ENCODE peak calls at places on chromosome 15, in nine cellular contexts. T, J, A, O, Q, P, D, G and V are unnamed samples.
A peak's percentile ranks its signal among the peaks of the same experiment; 100 is the strongest.

GRCh38 chr15:43903864-43904290 is 77.1 kb downstream of the WDR76 start:
- DNase-seq in T (peak; percentile 86), J (peak; percentile 40), A (peak; percentile 33), O (peak; percentile 65), Q (peak; percentile 67), P (peak; percentile 25), D (peak; percentile 47), G (peak; percentile 61), V (no peak)

GRCh38 chr15:32659340-32659831 is 17.9 kb downstream of the SCG5 start:
- DNase-seq in T (no peak), J (no peak), A (no peak), O (peak; percentile 78), Q (peak; percentile 78), P (no peak), D (peak; percentile 51), G (peak; percentile 87), V (peak; percentile 69)

GRCh38 chr15:49423021-49423420 is at the start of gene FGF7:
- DNase-seq in T (peak; percentile 14), J (no peak), A (no peak), O (peak; percentile 91), Q (peak; percentile 94), P (no peak), D (no peak), G (peak; percentile 60), V (peak; percentile 76)

GRCh38 chr15:31379577-31379976 is 52.9 kb downstream of the KLF13 start:
- DNase-seq in T (no peak), J (no peak), A (no peak), O (no peak), Q (no peak), P (no peak), D (no peak), G (no peak), V (no peak)

GRCh38 chr15:29613951-29614382 is 208.3 kb downstream of the TJP1 start:
- DNase-seq in T (no peak), J (no peak), A (no peak), O (no peak), Q (no peak), P (no peak), D (no peak), G (no peak), V (no peak)

GRCh38 chr15:90295270-90295648 is 29.8 kb downstream of the NGRN start:
- DNase-seq in T (no peak), J (no peak), A (no peak), O (no peak), Q (no peak), P (no peak), D (no peak), G (no peak), V (no peak)

GRCh38 chr15:41919954-41920538 is 26.2 kb upstream of the SPTBN5 start:
- DNase-seq in T (no peak), J (peak; percentile 72), A (peak; percentile 85), O (peak; percentile 96), Q (peak; percentile 94), P (no peak), D (no peak), G (peak; percentile 94), V (no peak)

GRCh38 chr15:48084759-48085420 is 35.9 kb upstream of the SLC24A5 start:
- DNase-seq in T (peak; percentile 71), J (peak; percentile 59), A (no peak), O (peak; percentile 35), Q (peak; percentile 40), P (no peak), D (peak; percentile 8), G (peak; percentile 59), V (no peak)

GRCh38 chr15:56943398-56943797 is 25.0 kb downstream of the TCF12 start:
- DNase-seq in T (no peak), J (no peak), A (no peak), O (peak; percentile 38), Q (peak; percentile 44), P (no peak), D (no peak), G (no peak), V (peak; percentile 17)

GRCh38 chr15:80902298-80902801 is 87.3 kb downstream of the MESD start:
- DNase-seq in T (no peak), J (no peak), A (no peak), O (no peak), Q (no peak), P (no peak), D (no peak), G (no peak), V (no peak)

GRCh38 chr15:89499156-89499555 is 2.8 kb upstream of the RHCG start:
- DNase-seq in T (no peak), J (no peak), A (no peak), O (no peak), Q (no peak), P (no peak), D (no peak), G (no peak), V (no peak)

GRCh38 chr15:74202461-74203401 is at the start of gene STRA6:
- DNase-seq in T (peak; percentile 80), J (no peak), A (no peak), O (peak; percentile 71), Q (peak; percentile 44), P (no peak), D (no peak), G (peak; percentile 60), V (no peak)

GRCh38 chr15:57330619-57331018 is 45.7 kb upstream of the CGNL1 start:
- DNase-seq in T (no peak), J (no peak), A (no peak), O (no peak), Q (no peak), P (no peak), D (no peak), G (peak; percentile 35), V (no peak)

GRCh38 chr15:90184786-90185704 is 16.1 kb upstream of the SEMA4B start:
- DNase-seq in T (peak; percentile 71), J (no peak), A (peak; percentile 72), O (no peak), Q (no peak), P (peak; percentile 89), D (no peak), G (peak; percentile 32), V (no peak)

GRCh38 chr15:54840999-54841398 is 355.7 kb downstream of the RSL24D1 start:
- DNase-seq in T (peak; percentile 58), J (no peak), A (no peak), O (no peak), Q (no peak), P (no peak), D (no peak), G (no peak), V (no peak)
- TF ChIP-seq CTCF in T (no peak), J (no peak), A (no peak), O (no peak), Q (no peak), P (no peak), D (no peak), G (no peak), V (no peak)

GRCh38 chr15:67821784-67822451 is 3.4 kb upstream of the SKOR1 start:
- DNase-seq in T (no peak), J (no peak), A (no peak), O (no peak), Q (no peak), P (no peak), D (no peak), G (no peak), V (no peak)

GRCh38 chr15:67823371-67824156 is 1.7 kb upstream of the SKOR1 start:
- DNase-seq in T (no peak), J (no peak), A (no peak), O (no peak), Q (no peak), P (no peak), D (no peak), G (no peak), V (no peak)

GRCh38 chr15:67824157-67824899 is 981 bp upstream of the SKOR1 start:
- DNase-seq in T (no peak), J (no peak), A (no peak), O (no peak), Q (no peak), P (no peak), D (no peak), G (no peak), V (no peak)

GRCh38 chr15:67820992-67821783 is 4.1 kb upstream of the SKOR1 start:
- DNase-seq in T (peak; percentile 89), J (no peak), A (peak; percentile 43), O (peak; percentile 45), Q (peak; percentile 51), P (peak; percentile 69), D (no peak), G (peak; percentile 48), V (no peak)

DNA sequence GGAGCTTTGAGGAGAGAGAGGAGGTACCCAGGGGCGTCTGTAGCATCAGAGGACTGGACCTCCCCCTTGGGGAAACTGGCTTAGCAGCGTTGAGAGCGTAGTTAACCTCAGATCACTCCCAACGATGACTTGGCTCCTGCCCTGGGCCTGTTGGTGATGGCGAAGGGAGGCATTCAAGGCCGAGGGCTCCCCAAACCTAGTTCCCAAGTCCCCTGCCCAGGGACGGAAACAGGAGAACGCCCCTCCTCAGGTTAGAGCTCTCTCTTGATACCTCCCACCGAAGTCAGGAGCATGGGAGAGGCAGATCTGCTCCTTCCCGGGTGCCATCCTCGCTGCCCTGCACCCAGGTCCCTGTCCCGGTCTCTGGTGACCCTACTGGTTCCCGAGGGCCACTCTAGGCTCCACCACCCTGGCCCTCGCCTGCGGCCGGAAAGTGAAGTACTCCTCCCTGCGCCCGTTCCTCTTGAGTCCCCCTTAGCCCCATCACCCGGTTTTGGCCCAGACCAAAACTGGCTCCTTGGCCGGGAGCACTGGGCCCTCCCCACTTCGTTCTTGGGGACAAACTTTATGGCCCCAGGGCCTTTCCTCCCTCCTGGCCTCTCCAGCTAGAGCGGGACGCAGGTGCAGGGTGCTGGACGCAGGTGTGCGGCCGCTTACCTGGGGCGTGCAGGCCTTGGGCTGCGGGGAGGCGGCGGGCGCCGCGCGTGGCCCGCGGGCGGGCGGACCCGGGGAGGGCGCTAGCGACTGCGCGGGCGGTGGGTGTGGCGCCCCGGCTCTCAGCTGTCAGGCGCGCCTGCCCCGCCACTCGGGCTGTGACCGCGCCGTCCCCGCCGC is 2.6 kb upstream of the SKOR1 start:
- DNase-seq in T (no peak), J (no peak), A (no peak), O (no peak), Q (no peak), P (no peak), D (no peak), G (no peak), V (no peak)
- H3K4me3 ChIP-seq in T (no peak overlapping the region), J (no peak overlapping the region), A (no peak overlapping the region), O (no peak overlapping the region), Q (no peak overlapping the region), P (no peak overlapping the region), D (peak overlapping the region; percentile 36), G (no peak overlapping the region), V (no peak overlapping the region)

GRCh38 chr15:63837032-63837431 is 3.3 kb upstream of the HERC1 start:
- DNase-seq in T (no peak), J (no peak), A (no peak), O (no peak), Q (no peak), P (no peak), D (no peak), G (no peak), V (no peak)
- TF ChIP-seq CTCF in T (no peak), J (no peak), A (no peak), O (no peak), Q (no peak), P (no peak), D (no peak), G (no peak), V (no peak)

DNA sequence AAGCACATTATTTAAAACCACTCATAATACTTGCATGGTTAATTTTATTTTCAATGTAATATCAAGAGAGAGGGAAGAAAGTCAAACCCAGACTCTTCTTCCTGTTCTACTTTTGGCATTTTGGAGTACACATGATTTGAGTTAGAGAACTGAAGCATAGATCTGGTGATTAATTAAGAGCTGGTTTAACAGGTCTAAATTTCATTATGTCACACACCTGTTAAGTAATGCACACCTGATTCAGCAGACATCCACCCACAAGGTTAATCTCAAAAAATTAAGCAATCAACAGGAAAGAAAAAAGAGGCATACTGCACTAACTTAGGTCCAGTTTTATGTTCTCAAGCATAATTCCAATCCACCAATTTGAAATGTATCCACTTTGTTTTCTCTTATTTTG is 101.1 kb upstream of the ICE2 start:
- DNase-seq in T (no peak), J (no peak), A (no peak), O (no peak), Q (no peak), P (no peak), D (no peak), G (no peak), V (no peak)
- H3K4me3 ChIP-seq in T (no peak overlapping the region), J (no peak overlapping the region), A (no peak overlapping the region), O (no peak overlapping the region), Q (no peak overlapping the region), P (no peak overlapping the region), D (no peak overlapping the region), G (no peak overlapping the region), V (no peak overlapping the region)